ENCODE peak calls at places on chromosomes 6 and 20, in five cellular contexts. U is A549, O is choroid plexus epithelial cell, A is H9, Y is GM06990. F is an unnamed sample.

GRCh38 chr20:973785-974194 is 28.3 kb downstream of the RSPO4 start:
- DNase-seq in O (peak; percentile 50), U (peak; percentile 66), A (peak; percentile 66), Y (no peak), F (peak; percentile 35)

GRCh38 chr6:13308332-13308731 is 20.0 kb downstream of the TBC1D7 start:
- DNase-seq in O (no peak), Y (no peak), U (no peak), A (no peak), F (no peak)

GRCh38 chr6:169529931-169530761 is 171.7 kb downstream of the WDR27 start:
- DNase-seq in O (no peak), U (peak; percentile 5), Y (no peak), A (no peak), F (peak; percentile 88)

GRCh38 chr6:46484081-46484820 is 7.0 kb downstream of the RCAN2 start:
- DNase-seq in A (no peak), O (no peak), Y (no peak), U (no peak), F (no peak)

GRCh38 chr6:149169761-149170359 is 147.7 kb upstream of the TAB2 start:
- DNase-seq in A (no peak), O (no peak), U (no peak), Y (no peak), F (peak; percentile 25)

GRCh38 chr20:55271370-55271769 is 733.9 kb downstream of the CBLN4 start:
- DNase-seq in A (no peak), Y (no peak), U (no peak), O (no peak), F (no peak)

GRCh38 chr6:99810942-99811633 is 182.9 kb downstream of the MCHR2 start:
- DNase-seq in O (no peak), U (no peak), Y (no peak), A (peak; percentile 35), F (no peak)

GRCh38 chr20:50980851-50981713 is 22.5 kb downstream of the MOCS3 start:
- DNase-seq in Y (no peak), A (peak; percentile 68), O (peak; percentile 83), U (peak; percentile 60), F (peak; percentile 71)

GRCh38 chr20:40293740-40294139 is 395.3 kb downstream of the MAFB start:
- DNase-seq in Y (no peak), O (peak; percentile 24), A (no peak), U (no peak), F (peak; percentile 43)

GRCh38 chr20:25076731-25077609 is 5.0 kb downstream of the VSX1 start:
- DNase-seq in O (no peak), Y (no peak), U (peak; percentile 89), A (peak; percentile 36), F (no peak)

GRCh38 chr20:40991181-40991889 is 37.3 kb upstream of the TOP1 start:
- DNase-seq in Y (peak; percentile 85), A (no peak), O (peak; percentile 27), U (no peak), F (no peak)

GRCh38 chr20:25865715-25866656 is 169.3 kb upstream of the ZNF337 start:
- DNase-seq in Y (peak; percentile 49), A (peak; percentile 89), U (peak; percentile 58), O (peak; percentile 79), F (peak; percentile 68)

GRCh38 chr6:159875194-159875593 is 15.6 kb upstream of the MAS1 start:
- DNase-seq in U (no peak), O (no peak), A (peak; percentile 64), Y (no peak), F (no peak)

GRCh38 chr6:105302617-105303128 is 100.2 kb downstream of the PREP start:
- DNase-seq in O (no peak), U (no peak), A (peak; percentile 39), Y (no peak), F (no peak)
- TF ChIP-seq CTCF in O (no peak), U (no peak), A (peak; percentile 53), Y (no peak), F (no peak)

GRCh38 chr6:3162565-3163247 is 5.4 kb upstream of the TUBB2A start:
- DNase-seq in U (peak; percentile 55), O (peak; percentile 79), Y (peak; percentile 83), A (peak; percentile 81), F (peak; percentile 70)
- TF ChIP-seq CTCF in U (no peak), O (peak; percentile 31), Y (peak; percentile 23), A (peak; percentile 19), F (peak; percentile 17)

DNA sequence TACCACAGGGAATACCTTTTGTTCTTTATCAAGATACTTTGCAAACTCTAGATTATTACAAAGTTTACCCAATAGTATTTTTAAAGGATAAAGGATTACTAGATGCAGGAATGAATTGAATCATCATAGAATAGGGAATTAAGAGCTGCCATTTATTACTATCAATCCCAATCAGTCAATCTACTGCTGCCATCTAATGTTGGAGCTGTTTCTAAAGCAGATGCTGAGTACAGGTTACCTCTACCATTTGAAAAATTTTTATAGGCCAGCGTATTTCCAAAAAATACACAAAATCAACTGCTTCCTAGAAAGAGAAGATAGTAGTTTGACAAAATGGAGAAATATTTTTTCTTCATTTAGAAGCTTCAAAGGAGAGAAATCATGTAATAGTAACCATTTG is 520.4 kb downstream of the ADGRB3 start:
- DNase-seq in Y (no peak), U (no peak), A (no peak), O (peak; percentile 7), F (peak; percentile 0)
- TF ChIP-seq CTCF in Y (no peak), U (no peak), A (no peak), O (no peak), F (no peak)

DNA sequence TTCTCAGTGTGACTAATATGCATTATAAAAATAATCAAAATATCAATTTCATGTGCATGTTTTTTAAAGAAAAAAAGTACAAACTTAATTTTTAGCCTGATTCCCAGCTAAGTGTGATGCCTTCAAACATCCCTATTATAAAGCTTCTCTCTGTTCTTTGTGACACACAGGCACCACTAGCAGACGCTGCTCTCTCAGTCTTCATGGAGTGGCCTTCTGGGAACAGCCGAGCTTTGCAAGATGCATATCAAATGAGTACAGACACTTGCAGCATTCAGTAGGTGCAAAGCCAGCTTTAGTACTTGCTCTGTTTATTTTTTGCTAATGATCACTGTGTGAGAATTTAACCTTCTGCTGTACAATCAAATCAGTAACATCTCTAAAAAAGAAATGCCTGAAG is 340.0 kb downstream of the ADGRB3 start:
- DNase-seq in Y (no peak), O (peak; percentile 30), U (no peak), A (peak; percentile 34), F (no peak)
- TF ChIP-seq CTCF in Y (no peak), O (peak; percentile 47), U (peak; percentile 26), A (peak; percentile 50), F (peak; percentile 17)

F was measured in fibroblast of the aortic adventitia.